ENCODE peak calls at places on chromosomes 7 and 10, in eight cellular contexts. W, I, C, A, X, D, U and M are unnamed samples.

GRCh38 chr7:38781991-38782390 is 127.0 kb downstream of the VPS41 start:
- DNase-seq in W (no peak), I (no peak), C (no peak), A (no peak), X (no peak), D (no peak), U (no peak), M (no peak)

GRCh38 chr7:110875346-110875745 is 215.6 kb upstream of the LRRN3 start:
- DNase-seq in W (no peak), I (no peak), C (no peak), A (no peak), X (no peak), D (no peak), U (no peak), M (no peak)

GRCh38 chr7:95527033-95527775 is 41.5 kb downstream of the ASB4 start:
- DNase-seq in W (no peak), I (peak), C (peak), A (peak), X (peak), D (peak), U (no peak), M (peak)

GRCh38 chr10:122462533-122463465 is 1.4 kb downstream of the HTRA1 start:
- DNase-seq in W (no peak), I (no peak), C (peak), A (peak), X (peak), D (peak), U (no peak), M (peak)

GRCh38 chr10:98478430-98479222 is 31.9 kb upstream of the HPS1 start:
- DNase-seq in W (no peak), I (no peak), C (no peak), A (no peak), X (peak), D (no peak), U (no peak), M (no peak)

GRCh38 chr10:133529576-133529946 is 2.4 kb downstream of the CYP2E1 start:
- DNase-seq in W (no peak), I (peak), C (no peak), A (no peak), X (no peak), D (no peak), U (no peak), M (no peak)

GRCh38 chr10:110496553-110497437 is 912 bp upstream of the DUSP5 start:
- DNase-seq in W (no peak), I (no peak), C (no peak), A (no peak), X (no peak), D (no peak), U (no peak), M (peak)

GRCh38 chr10:116741391-116742351 is 695 bp downstream of the HSPA12A start:
- DNase-seq in W (peak), I (no peak), C (peak), A (no peak), X (no peak), D (no peak), U (no peak), M (peak)

GRCh38 chr10:118459642-118460193 is 117.6 kb upstream of the FAM204A start:
- DNase-seq in W (peak), I (peak), C (peak), A (peak), X (peak), D (peak), U (peak), M (peak)

GRCh38 chr10:98321203-98321780 is 53.3 kb upstream of the LOXL4 start:
- DNase-seq in W (no peak), I (no peak), C (no peak), A (no peak), X (no peak), D (no peak), U (no peak), M (peak)